ENCODE peak calls at places on chromosomes 4 and X, in seven cellular contexts. U, A, G, V, X, D and L are unnamed samples.

GRCh38 chr4:17687237-17687857 is 72.9 kb downstream of the MED28 start:
- DNase-seq in U (no peak), D (no peak), A (peak), X (no peak), V (no peak), G (no peak), L (peak)

GRCh38 chr4:94762326-94762725 is 4.6 kb downstream of the BMPR1B start:
- DNase-seq in X (no peak), V (no peak), U (no peak), D (no peak), G (no peak), A (no peak), L (no peak)

GRCh38 chr4:16056681-16057400 is 27.0 kb downstream of the PROM1 start:
- DNase-seq in A (no peak), G (no peak), X (no peak), D (no peak), V (no peak), U (no peak), L (no peak)

GRCh38 chrX:102837843-102838242 is 99.2 kb upstream of the RAB40AL start:
- DNase-seq in X (peak), D (no peak), G (no peak), V (no peak), U (no peak), A (peak), L (no peak)

GRCh38 chr4:7964890-7965662 is 25.4 kb upstream of the AFAP1 start:
- DNase-seq in V (peak), U (no peak), X (no peak), G (peak), A (peak), D (no peak), L (no peak)

GRCh38 chr4:151537726-151538125 is 128.8 kb downstream of the FHIP1A start:
- DNase-seq in V (no peak), A (peak), X (no peak), D (no peak), U (no peak), G (no peak), L (no peak)

GRCh38 chrX:153408221-153408721 is 3.0 kb upstream of the ZFP92 start:
- DNase-seq in X (no peak), G (no peak), D (no peak), V (no peak), U (no peak), A (no peak), L (no peak)

GRCh38 chr4:158171456-158171790 is 1.4 kb downstream of the GASK1B start:
- DNase-seq in D (no peak), G (no peak), U (no peak), A (no peak), X (no peak), V (no peak), L (no peak)

GRCh38 chr4:168388890-168389289 is 70.3 kb upstream of the DDX60 start:
- DNase-seq in X (peak), D (no peak), G (no peak), V (no peak), A (peak), U (no peak), L (no peak)

GRCh38 chr4:128386761-128387599 is 99.4 kb upstream of the PGRMC2 start:
- DNase-seq in U (no peak), X (peak), D (no peak), A (peak), G (peak), V (peak), L (peak)

GRCh38 chr4:105399535-105400161 is 74.2 kb downstream of the PPA2 start:
- DNase-seq in V (no peak), G (no peak), U (no peak), D (no peak), X (peak), A (peak), L (no peak)

GRCh38 chr4:73690051-73690744 is 50.2 kb upstream of the CXCL8 start:
- DNase-seq in V (no peak), X (peak), D (no peak), G (no peak), U (no peak), A (peak), L (no peak)

GRCh38 chr4:156781852-156782251 is 189.7 kb downstream of the PDGFC start:
- DNase-seq in D (no peak), G (no peak), V (no peak), X (peak), A (peak), U (no peak), L (no peak)

GRCh38 chr4:167233523-167234387 is 539 bp downstream of the SPOCK3 start:
- DNase-seq in X (no peak), D (no peak), A (peak), V (no peak), G (no peak), U (peak), L (no peak)

GRCh38 chr4:158870282-158871049 is 101.6 kb downstream of the FNIP2 start:
- DNase-seq in D (no peak), G (no peak), A (no peak), U (no peak), X (no peak), V (no peak), L (no peak)

GRCh38 chr4:24923550-24923949 is 10.7 kb upstream of the CCDC149 start:
- DNase-seq in A (no peak), V (no peak), D (no peak), U (no peak), X (no peak), G (no peak), L (no peak)

GRCh38 chr4:24922988-24923387 is 10.1 kb upstream of the CCDC149 start:
- DNase-seq in A (no peak), G (no peak), U (no peak), D (no peak), V (no peak), X (no peak), L (no peak)

GRCh38 chr4:24921491-24921890 is 8.6 kb upstream of the CCDC149 start:
- DNase-seq in X (no peak), A (no peak), U (no peak), G (no peak), V (no peak), D (no peak), L (no peak)

GRCh38 chr4:24924309-24924781 is 11.5 kb upstream of the CCDC149 start:
- DNase-seq in D (no peak), G (no peak), U (no peak), V (no peak), A (peak), X (peak), L (no peak)

DNA sequence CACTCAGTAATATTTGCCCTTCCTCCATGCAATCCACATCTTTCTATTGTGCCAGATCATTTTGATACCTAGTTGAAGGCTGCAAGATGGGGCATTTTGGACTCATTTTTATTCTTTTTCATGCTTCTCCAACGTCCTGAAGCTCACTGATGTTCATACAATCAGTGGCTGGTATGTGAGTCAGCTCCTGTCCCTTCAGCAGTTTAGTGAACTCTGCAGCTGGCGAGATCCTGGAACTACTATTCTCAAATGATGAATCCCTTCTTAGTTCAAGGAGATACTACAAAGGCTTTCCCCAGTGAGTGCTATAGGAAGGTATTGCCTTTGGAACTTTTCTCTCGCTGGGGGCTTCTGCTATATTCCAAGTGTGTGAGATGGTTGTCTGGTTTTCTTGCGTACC is 9.6 kb upstream of the CCDC149 start:
- DNase-seq in D (no peak), X (peak), V (no peak), G (no peak), A (peak), U (no peak), L (no peak)
- TF ChIP-seq CTCF in D (no peak), X (no peak), V (no peak), G (no peak), A (no peak), U (no peak), L (no peak)

GRCh38 chr4:163558539-163559044 is 64.1 kb downstream of the TMA16 start:
- DNase-seq in V (no peak), X (no peak), G (no peak), U (no peak), D (peak), A (no peak), L (no peak)

GRCh38 chr4:163554870-163555465 is 60.5 kb downstream of the TMA16 start:
- DNase-seq in G (no peak), V (no peak), D (no peak), U (no peak), X (peak), A (no peak), L (no peak)

GRCh38 chr4:163556650-163557391 is 62.3 kb downstream of the TMA16 start:
- DNase-seq in G (no peak), V (no peak), U (no peak), D (no peak), X (no peak), A (no peak), L (no peak)

GRCh38 chr4:163553146-163553545 is 58.7 kb downstream of the TMA16 start:
- DNase-seq in D (no peak), A (no peak), V (no peak), X (no peak), G (no peak), U (no peak), L (no peak)

DNA sequence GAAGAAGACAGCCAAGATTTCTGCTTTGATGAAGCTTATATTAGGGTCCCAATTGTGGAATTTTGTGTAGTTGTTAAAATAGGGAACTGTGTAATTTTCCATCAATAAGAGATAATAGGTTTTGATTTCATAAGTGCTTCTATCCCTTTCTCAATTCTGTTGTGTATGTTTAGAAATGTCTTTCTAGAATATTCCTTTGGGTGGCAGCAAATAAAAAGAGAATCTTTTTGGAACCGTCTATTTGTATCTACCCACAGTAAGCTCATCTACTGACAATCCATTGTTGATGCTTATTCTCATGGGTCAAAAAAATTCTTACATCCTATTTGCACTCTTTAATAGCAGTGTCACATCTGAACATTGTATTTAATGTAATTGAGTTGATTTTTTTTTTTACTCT is 61.7 kb downstream of the TMA16 start:
- DNase-seq in D (no peak), X (peak), U (no peak), A (no peak), V (no peak), G (no peak), L (no peak)
- TF ChIP-seq CTCF in D (no peak), X (peak), U (no peak), A (no peak), V (no peak), G (no peak), L (peak)

DNA sequence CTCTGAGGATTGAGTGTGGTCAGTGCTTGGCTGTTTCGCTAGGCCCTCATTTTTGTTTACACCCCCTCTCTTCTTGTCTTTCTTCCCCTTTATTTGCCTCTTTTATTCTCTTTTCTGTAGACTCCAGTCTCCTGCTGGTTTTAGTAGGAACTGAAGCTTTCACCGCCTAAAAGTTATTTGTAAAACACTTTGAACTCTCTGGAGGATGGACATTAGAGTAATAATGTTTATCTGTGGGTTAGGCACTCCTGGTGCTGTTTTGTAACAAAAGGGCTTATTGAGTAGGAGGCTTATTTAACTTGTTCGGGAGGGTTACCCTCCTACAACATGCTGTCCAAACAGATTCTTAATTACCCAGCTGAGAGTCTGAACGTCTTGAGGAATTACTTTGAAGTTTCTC is 1.6 kb upstream of the ARHGAP10 start:
- DNase-seq in G (no peak), D (no peak), A (no peak), U (no peak), X (no peak), V (no peak), L (no peak)
- TF ChIP-seq CTCF in G (no peak), D (no peak), A (peak), U (no peak), X (peak), V (no peak), L (peak)

DNA sequence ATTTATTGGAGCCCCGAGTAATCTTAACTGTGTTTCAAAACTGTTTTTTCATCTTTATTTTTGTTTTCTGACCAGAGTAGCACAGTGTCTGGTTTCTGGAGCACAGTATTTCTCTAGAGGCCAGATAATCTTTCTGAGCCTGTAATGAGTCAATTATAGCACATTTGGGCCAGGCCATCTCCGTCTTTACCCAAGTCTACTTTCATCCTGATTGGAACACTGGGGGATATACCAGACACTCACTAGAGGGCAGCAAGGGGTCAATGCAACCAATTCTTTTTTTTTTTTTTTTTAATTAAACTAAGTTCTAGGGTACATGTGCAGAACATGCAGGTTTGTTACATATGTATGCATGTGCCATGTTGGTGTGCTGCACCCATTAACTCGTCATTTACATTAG is 282.0 kb downstream of the ARHGAP24 start:
- DNase-seq in A (peak), V (no peak), U (peak), X (peak), D (no peak), G (no peak), L (no peak)
- TF ChIP-seq CTCF in A (peak), V (peak), U (no peak), X (peak), D (no peak), G (no peak), L (peak)